ENCODE peak calls at places on chromosomes 4 and X, in six cellular contexts. U is fibroblast of lung, A is aorta, T is stomach, M is epithelial cell of esophagus, H is NB4. E is an unnamed sample.
A peak's percentile ranks its signal among the peaks of the same experiment; 100 is the strongest.

GRCh38 chr4:41213563-41214157 is 682 bp downstream of the APBB2 start:
- DNase-seq in U (no peak), A (peak; percentile 58), T (no peak), M (peak; percentile 31), H (no peak), E (peak; percentile 29)

GRCh38 chr4:212438-213174 is 88.3 kb downstream of the ZNF718 start:
- DNase-seq in U (peak; percentile 88), A (peak; percentile 87), T (peak; percentile 38), M (peak; percentile 92), H (no peak), E (peak; percentile 25)

GRCh38 chrX:30748337-30748960 is 95.2 kb downstream of the GK start:
- DNase-seq in U (no peak), A (no peak), T (no peak), M (no peak), H (no peak), E (no peak)

GRCh38 chrX:53195401-53195800 is 29.6 kb downstream of the KDM5C start:
- DNase-seq in U (no peak), A (no peak), T (no peak), M (no peak), H (no peak), E (no peak)

GRCh38 chrX:39857780-39858179 is 240.0 kb downstream of the BCOR start:
- DNase-seq in U (no peak), A (no peak), T (no peak), M (peak; percentile 4), H (peak; percentile 88), E (no peak)

GRCh38 chr4:127698789-127699200 is 31.4 kb upstream of the SLC25A31 start:
- DNase-seq in U (peak; percentile 61), A (no peak), T (no peak), M (peak; percentile 91), H (peak; percentile 70), E (no peak)

GRCh38 chr4:12949719-12950118 is 534.4 kb downstream of the RAB28 start:
- DNase-seq in U (no peak), A (no peak), T (no peak), M (no peak), H (no peak), E (no peak)

GRCh38 chr4:40305329-40306193 is 29.6 kb upstream of the CHRNA9 start:
- DNase-seq in U (no peak), A (no peak), T (no peak), M (no peak), H (no peak), E (no peak)

GRCh38 chr4:175770555-175770954 is 41.5 kb downstream of the GPM6A start:
- DNase-seq in U (no peak), A (no peak), T (no peak), M (no peak), H (no peak), E (no peak)

GRCh38 chrX:50799531-50799961 is 14.4 kb downstream of the SHROOM4 start:
- DNase-seq in U (no peak), A (peak; percentile 40), T (no peak), M (peak; percentile 86), H (peak; percentile 4), E (no peak)

GRCh38 chr4:93981594-93981993 is 153.0 kb downstream of the ATOH1 start:
- DNase-seq in U (no peak), A (no peak), T (no peak), M (peak; percentile 9), H (no peak), E (no peak)

GRCh38 chr4:93983133-93983532 is 154.6 kb downstream of the ATOH1 start:
- DNase-seq in U (no peak), A (no peak), T (no peak), M (no peak), H (no peak), E (no peak)
- H3K4me3 ChIP-seq in U (no peak overlapping the region), A (no peak overlapping the region), T (no peak overlapping the region), M (no peak overlapping the region), H (no peak overlapping the region), E (no peak overlapping the region)

GRCh38 chr4:142959156-142959555 is 113.1 kb upstream of the INPP4B start:
- DNase-seq in U (peak; percentile 8), A (no peak), T (no peak), M (peak; percentile 51), H (no peak), E (no peak)

GRCh38 chr4:142960134-142960533 is 114.0 kb upstream of the INPP4B start:
- DNase-seq in U (peak; percentile 40), A (no peak), T (no peak), M (peak; percentile 17), H (no peak), E (no peak)

GRCh38 chr4:142955501-142955900 is 109.4 kb upstream of the INPP4B start:
- DNase-seq in U (no peak), A (no peak), T (no peak), M (no peak), H (no peak), E (no peak)

GRCh38 chr4:142961866-142962265 is 115.8 kb upstream of the INPP4B start:
- DNase-seq in U (no peak), A (no peak), T (no peak), M (no peak), H (peak; percentile 61), E (no peak)

DNA sequence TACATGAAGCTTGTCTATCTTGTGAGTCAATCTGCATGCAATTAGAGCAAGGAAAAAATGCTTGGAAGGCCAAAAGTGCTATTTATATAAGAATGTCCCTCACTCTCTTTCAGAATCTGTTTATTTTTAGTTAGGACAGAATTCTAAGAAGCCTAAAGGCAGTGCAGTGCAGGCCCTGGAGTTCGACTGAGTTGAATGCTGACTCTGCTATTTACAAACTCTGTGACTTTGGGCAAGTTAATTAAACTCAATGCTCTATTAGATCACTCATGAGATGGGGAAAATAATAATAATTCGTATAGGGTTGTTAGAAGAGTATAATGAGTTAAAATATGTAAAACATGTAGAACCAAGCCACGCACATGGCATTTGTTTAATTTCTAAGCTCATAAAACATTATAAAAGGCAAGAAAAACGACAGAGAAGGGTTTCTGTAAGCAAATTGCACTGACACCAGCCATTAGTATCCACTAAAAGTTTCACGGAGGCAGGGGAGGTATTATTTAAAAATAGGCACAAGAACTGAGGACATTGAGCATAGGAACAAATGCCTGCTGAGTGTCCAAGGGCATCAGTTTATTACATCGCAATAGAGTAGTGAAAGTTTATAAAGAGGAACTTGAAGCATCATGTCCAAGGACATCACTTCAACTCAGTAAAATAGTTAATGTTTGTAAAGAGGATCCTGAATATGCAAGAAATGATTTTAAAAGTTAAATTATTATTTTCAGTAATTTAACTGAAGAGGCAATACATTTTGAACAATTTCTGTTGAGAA is 115.0 kb upstream of the INPP4B start:
- DNase-seq in U (no peak), A (no peak), T (no peak), M (no peak), H (peak; percentile 1), E (no peak)
- H3K4me3 ChIP-seq in U (no peak overlapping the region), A (no peak overlapping the region), T (no peak overlapping the region), M (no peak overlapping the region), H (no peak overlapping the region), E (no peak overlapping the region)

GRCh38 chrX:67604979-67605703 is 61.3 kb downstream of the AR start:
- DNase-seq in U (peak; percentile 70), A (no peak), T (no peak), M (peak; percentile 57), H (no peak), E (no peak)
- H3K4me3 ChIP-seq in U (no peak overlapping the region), A (no peak overlapping the region), T (no peak overlapping the region), M (no peak overlapping the region), H (no peak overlapping the region), E (no peak overlapping the region)

DNA sequence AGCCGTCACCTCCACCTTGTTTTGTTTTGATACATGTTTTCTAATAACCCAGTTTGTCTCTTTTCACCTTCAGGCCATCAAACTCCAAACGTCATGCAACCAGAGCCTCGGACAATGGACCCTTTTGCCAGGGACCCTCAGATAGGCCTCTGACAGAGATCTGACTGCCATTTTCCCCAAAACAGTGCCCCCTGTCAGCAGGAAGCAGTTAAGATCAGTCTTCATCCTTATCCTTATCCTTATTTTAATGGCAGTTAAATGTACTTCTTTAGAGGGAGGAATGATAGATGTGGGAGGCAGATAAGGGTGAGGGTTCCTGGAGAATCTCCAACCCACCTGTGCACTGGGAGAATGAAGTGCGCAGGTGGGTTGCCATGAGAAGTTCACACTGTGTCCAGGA is 135.7 kb downstream of the ANAPC10 start:
- DNase-seq in U (no peak), A (no peak), T (no peak), M (no peak), H (no peak), E (no peak)
- H3K4me3 ChIP-seq in U (no peak overlapping the region), A (no peak overlapping the region), T (no peak overlapping the region), M (no peak overlapping the region), H (no peak overlapping the region), E (no peak overlapping the region)

GRCh38 chr4:91936301-91936700 is 367.5 kb upstream of the GRID2 start:
- DNase-seq in U (peak; percentile 35), A (no peak), T (no peak), M (peak; percentile 4), H (no peak), E (no peak)
- H3K4me3 ChIP-seq in U (no peak overlapping the region), A (no peak overlapping the region), T (no peak overlapping the region), M (no peak overlapping the region), H (no peak overlapping the region), E (no peak overlapping the region)

GRCh38 chrX:137574784-137575298 is 8.9 kb downstream of the ZIC3 start:
- DNase-seq in U (no peak), A (no peak), T (no peak), M (no peak), H (no peak), E (no peak)
- H3K4me3 ChIP-seq in U (no peak overlapping the region), A (no peak overlapping the region), T (no peak overlapping the region), M (no peak overlapping the region), H (no peak overlapping the region), E (no peak overlapping the region)

E was measured in colonic mucosa.